ENCODE peak calls at places on chromosomes 4 and X, in six cellular contexts. U, P, T, K, C and D are unnamed samples.
A peak's percentile ranks its signal among the peaks of the same experiment; 100 is the strongest.

GRCh38 chrX:17613979-17614572 is 123.2 kb upstream of the SCML1 start:
- DNase-seq in K (no peak), P (peak; percentile 53), C (peak; percentile 40), U (peak; percentile 89), T (peak; percentile 51), D (peak; percentile 63)

GRCh38 chrX:114798902-114799301 is 215.0 kb downstream of the HTR2C start:
- DNase-seq in C (peak; percentile 16), U (no peak), P (no peak), K (no peak), T (no peak), D (no peak)

GRCh38 chr4:166941629-166942028 is 292.7 kb downstream of the SPOCK3 start:
- DNase-seq in U (no peak), C (no peak), P (no peak), K (no peak), T (no peak), D (no peak)

GRCh38 chr4:78297075-78297815 is 240.1 kb downstream of the FRAS1 start:
- DNase-seq in U (no peak), C (peak; percentile 52), T (peak; percentile 15), P (no peak), K (no peak), D (no peak)

GRCh38 chr4:184396001-184396400 is 78.3 kb downstream of the IRF2 start:
- DNase-seq in U (no peak), C (no peak), P (no peak), T (no peak), K (no peak), D (no peak)

GRCh38 chrX:1597345-1598020 is 6.1 kb downstream of the AKAP17A start:
- DNase-seq in C (no peak), U (no peak), K (no peak), T (no peak), P (peak; percentile 37), D (no peak)

GRCh38 chr4:184392748-184393334 is 81.5 kb downstream of the IRF2 start:
- DNase-seq in P (no peak), T (no peak), C (no peak), K (no peak), U (no peak), D (no peak)

GRCh38 chr4:150986085-150986484 is 29.0 kb downstream of the LRBA start:
- DNase-seq in K (no peak), U (no peak), T (no peak), C (no peak), P (no peak), D (no peak)

GRCh38 chrX:10519761-10520160 is 100.6 kb downstream of the MID1 start:
- DNase-seq in U (no peak), T (peak; percentile 12), C (peak; percentile 53), K (no peak), P (no peak), D (no peak)

GRCh38 chrX:37658352-37659030 is 27.1 kb upstream of the XK start:
- DNase-seq in C (no peak), K (no peak), T (no peak), P (no peak), U (no peak), D (no peak)

GRCh38 chr4:147339116-147339515 is 141.8 kb upstream of the EDNRA start:
- DNase-seq in P (no peak), U (no peak), K (no peak), C (no peak), T (peak; percentile 36), D (no peak)

GRCh38 chrX:28225508-28225907 is 244.3 kb upstream of the DCAF8L1 start:
- DNase-seq in P (no peak), U (no peak), T (no peak), K (no peak), C (no peak), D (no peak)

GRCh38 chrX:123121241-123121640 is 62.8 kb upstream of the GRIA3 start:
- DNase-seq in P (no peak), K (no peak), U (peak; percentile 4), C (no peak), T (no peak), D (no peak)
- H3K27me3 ChIP-seq in P (no peaks in the 10 kb centered on the region), K (no peaks in the 10 kb centered on the region), U (no peaks in the 10 kb centered on the region), C (no peaks in the 10 kb centered on the region), T (no peaks in the 10 kb centered on the region), D (no peaks in the 10 kb centered on the region)

GRCh38 chr4:7903686-7904085 is 36.0 kb downstream of the AFAP1 start:
- DNase-seq in U (no peak), K (no peak), C (no peak), T (peak; percentile 66), P (no peak), D (no peak)

GRCh38 chr4:7904108-7904516 is 35.5 kb downstream of the AFAP1 start:
- DNase-seq in U (no peak), P (no peak), C (peak; percentile 88), K (no peak), T (peak; percentile 89), D (no peak)

GRCh38 chr4:7901274-7901845 is 38.3 kb downstream of the AFAP1 start:
- DNase-seq in U (no peak), K (no peak), C (no peak), T (no peak), P (no peak), D (no peak)

GRCh38 chr4:7902101-7902553 is 37.5 kb downstream of the AFAP1 start:
- DNase-seq in C (no peak), U (peak; percentile 64), T (no peak), P (no peak), K (no peak), D (no peak)

DNA sequence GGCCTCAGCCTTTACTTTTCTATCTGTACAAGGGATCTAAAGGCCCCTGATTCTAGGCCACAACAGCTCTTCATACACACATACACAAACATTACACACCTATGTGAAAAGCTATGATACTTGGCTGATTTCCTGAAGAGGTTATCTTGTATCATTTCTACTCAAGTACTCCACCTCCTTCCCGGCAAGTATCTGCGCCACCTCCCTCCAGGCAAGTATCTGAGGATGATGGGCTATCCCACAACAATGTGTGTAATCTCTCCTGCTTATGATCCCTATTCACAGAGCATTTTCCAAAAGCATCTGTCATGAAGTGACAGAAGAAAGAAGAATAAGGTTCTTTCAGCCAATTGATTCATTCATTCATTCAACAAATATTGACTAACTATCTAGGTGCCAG is 36.8 kb downstream of the AFAP1 start:
- DNase-seq in K (no peak), C (no peak), T (no peak), P (no peak), U (no peak), D (no peak)
- H3K4me1 ChIP-seq in K (no peaks in the 10 kb centered on the region), C (peaks cover 72% of the 10 kb centered on the region), T (peaks cover 44% of the 10 kb centered on the region), P (no peaks in the 10 kb centered on the region), U (peaks cover 79% of the 10 kb centered on the region), D (peaks cover 9% of the 10 kb centered on the region)

GRCh38 chrX:88982183-88982582 is 235.2 kb downstream of the CPXCR1 start:
- DNase-seq in P (no peak), U (no peak), K (no peak), C (no peak), T (no peak), D (no peak)
- H3K27me3 ChIP-seq in P (no peaks in the 10 kb centered on the region), U (no peaks in the 10 kb centered on the region), K (no peaks in the 10 kb centered on the region), C (no peaks in the 10 kb centered on the region), T (no peaks in the 10 kb centered on the region), D (no peaks in the 10 kb centered on the region)

GRCh38 chrX:65677954-65678469 is 10.6 kb downstream of the MSN start:
- DNase-seq in C (peak; percentile 93), P (no peak), U (no peak), T (peak; percentile 94), K (no peak), D (no peak)

GRCh38 chrX:65671966-65672365 is 4.5 kb downstream of the MSN start:
- DNase-seq in P (no peak), K (no peak), T (no peak), U (no peak), C (peak; percentile 65), D (no peak)

GRCh38 chrX:65673857-65674350 is 6.5 kb downstream of the MSN start:
- DNase-seq in U (no peak), K (no peak), C (no peak), T (no peak), P (no peak), D (no peak)

GRCh38 chrX:65671286-65671685 is 3.8 kb downstream of the MSN start:
- DNase-seq in T (no peak), U (no peak), K (no peak), C (no peak), P (no peak), D (no peak)

DNA sequence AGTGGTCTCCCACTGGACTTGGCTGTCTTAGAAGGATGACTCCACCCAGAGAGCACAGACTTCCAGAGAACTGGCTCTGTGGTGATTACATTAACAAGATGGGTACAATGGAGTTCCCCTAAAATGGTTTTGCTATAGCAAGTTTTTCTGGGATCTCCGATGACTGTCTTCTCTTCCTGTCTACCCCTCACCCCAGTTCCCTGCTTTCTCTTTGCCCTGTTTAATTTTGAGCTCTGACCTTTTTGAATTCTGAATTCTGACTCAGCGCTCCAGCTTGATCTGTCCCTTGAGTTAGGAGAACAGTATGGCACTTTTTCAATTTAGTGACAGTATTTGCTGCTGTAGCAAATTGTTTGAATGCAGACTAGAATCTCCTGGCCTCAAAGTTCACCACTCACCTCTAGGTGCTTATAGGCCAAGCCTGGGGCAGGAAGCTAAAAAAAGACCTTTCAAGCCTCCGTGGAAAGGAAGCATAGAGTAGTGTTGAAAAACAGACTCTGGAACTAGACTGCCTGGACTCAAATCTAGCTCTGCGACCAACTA is 7.0 kb downstream of the MSN start:
- DNase-seq in K (no peak), U (no peak), T (peak; percentile 31), C (no peak), P (no peak), D (no peak)
- H3K4me1 ChIP-seq in K (peaks cover 51% of the 10 kb centered on the region), U (peaks cover 2% of the 10 kb centered on the region), T (peaks cover 10% of the 10 kb centered on the region), C (peaks cover 13% of the 10 kb centered on the region), P (peaks cover 79% of the 10 kb centered on the region), D (no peaks in the 10 kb centered on the region)

DNA sequence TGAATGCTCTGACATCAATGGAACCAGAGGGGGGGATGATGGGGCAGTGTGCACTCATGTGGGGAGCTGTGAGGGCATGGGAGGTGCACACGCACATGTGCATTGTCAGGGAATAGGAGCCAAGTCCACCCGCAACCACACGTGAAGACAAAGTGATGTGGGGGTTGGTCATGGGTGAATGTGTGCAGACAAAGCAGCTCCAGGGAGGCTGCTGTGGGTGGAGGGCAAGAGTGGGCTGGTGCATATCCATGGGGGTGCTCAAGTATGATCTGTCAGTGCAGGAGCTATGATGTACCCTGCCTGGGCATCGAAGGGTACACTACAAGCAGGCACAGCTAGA is 301.9 kb downstream of the TEX13C start:
- DNase-seq in K (no peak), T (no peak), C (no peak), P (no peak), U (no peak), D (no peak)
- H3K27me3 ChIP-seq in K (no peaks in the 10 kb centered on the region), T (no peaks in the 10 kb centered on the region), C (no peaks in the 10 kb centered on the region), P (no peaks in the 10 kb centered on the region), U (no peaks in the 10 kb centered on the region), D (no peaks in the 10 kb centered on the region)

GRCh38 chr4:74625981-74626380 is 168.3 kb downstream of the BTC start:
- DNase-seq in K (no peak), P (no peak), T (no peak), C (no peak), U (no peak), D (no peak)
- H3K4me1 ChIP-seq in K (no peaks in the 10 kb centered on the region), P (peaks cover 20% of the 10 kb centered on the region), T (peaks cover 10% of the 10 kb centered on the region), C (peaks cover under 1% of the 10 kb centered on the region), U (peaks cover 42% of the 10 kb centered on the region), D (peaks cover 96% of the 10 kb centered on the region)

GRCh38 chr4:8579526-8580320 is 469 bp upstream of the GPR78 start:
- DNase-seq in K (no peak), T (no peak), U (no peak), P (no peak), C (no peak), D (no peak)
- H3K27me3 ChIP-seq in K (no peaks in the 10 kb centered on the region), T (peaks cover 67% of the 10 kb centered on the region), U (no peaks in the 10 kb centered on the region), P (peaks cover 47% of the 10 kb centered on the region), C (peaks cover 71% of the 10 kb centered on the region), D (no peaks in the 10 kb centered on the region)